ENCODE peak calls at places on chromosomes 16 and 17, in six cellular contexts. E is WTC11, X is HCT116, K is H1, T is HepG2, F is K562. O is an unnamed sample.

GRCh38 chr16:57859331-57859730 is 57.0 kb upstream of the KIFC3 start:
- DNase-seq in K (no peak), X (peak; percentile 46), T (peak; percentile 67), F (peak; percentile 43), E (peak; percentile 41), O (no peak)

GRCh38 chr16:55470533-55471371 is 8.2 kb upstream of the MMP2 start:
- DNase-seq in F (no peak), K (no peak), X (no peak), E (no peak), T (no peak), O (no peak)

GRCh38 chr16:2468142-2468724 is 2.9 kb upstream of the NTN3 start:
- DNase-seq in E (peak; percentile 37), T (no peak), F (no peak), K (peak; percentile 61), X (no peak), O (no peak)

GRCh38 chr16:70661534-70661917 is 15.2 kb downstream of the IL34 start:
- DNase-seq in F (no peak), T (no peak), K (no peak), X (no peak), E (no peak), O (no peak)

GRCh38 chr16:72036098-72036497 is 18.2 kb upstream of the HP start:
- DNase-seq in T (no peak), X (no peak), F (no peak), E (no peak), K (no peak), O (no peak)

GRCh38 chr17:75440738-75441448 is 15.5 kb upstream of the TMEM94 start:
- DNase-seq in T (no peak), E (no peak), X (no peak), F (no peak), K (no peak), O (no peak)

GRCh38 chr17:35486920-35487727 is 38.6 kb upstream of the SLFN13 start:
- DNase-seq in F (no peak), T (no peak), E (no peak), X (no peak), K (peak; percentile 55), O (peak; percentile 23)

GRCh38 chr16:89855301-89855945 is 18.0 kb upstream of the TCF25 start:
- DNase-seq in T (no peak), X (no peak), K (no peak), E (no peak), F (no peak), O (no peak)

GRCh38 chr16:25922438-25922837 is 230.7 kb downstream of the HS3ST4 start:
- DNase-seq in F (no peak), K (no peak), T (no peak), E (no peak), X (no peak), O (no peak)
- TF ChIP-seq ATF3 in F (no peak), K (no peak), T (no peak), E (no peak), X (no peak), O (no peak)

GRCh38 chr17:46876926-46877325 is 25.5 kb downstream of the WNT9B start:
- DNase-seq in T (no peak), E (no peak), X (no peak), F (no peak), K (no peak), O (no peak)

GRCh38 chr17:46874906-46875305 is 23.5 kb downstream of the WNT9B start:
- DNase-seq in K (no peak), E (no peak), T (no peak), F (no peak), X (no peak), O (no peak)

GRCh38 chr17:46875849-46876352 is 24.5 kb downstream of the WNT9B start:
- DNase-seq in E (no peak), X (no peak), F (no peak), T (no peak), K (no peak), O (no peak)

GRCh38 chr17:46877466-46877865 is 26.1 kb downstream of the WNT9B start:
- DNase-seq in K (no peak), X (no peak), F (no peak), T (no peak), E (no peak), O (no peak)

GRCh38 chr17:46876353-46876887 is 25.0 kb downstream of the WNT9B start:
- DNase-seq in E (peak; percentile 62), T (peak; percentile 53), F (peak; percentile 63), X (peak; percentile 61), K (peak; percentile 74), O (no peak)
- TF ChIP-seq ATF3 in E (no peak), T (no peak), F (no peak), X (no peak), K (no peak), O (no peak)

GRCh38 chr17:56230660-56231059 is 77.4 kb downstream of the ANKFN1 start:
- DNase-seq in T (no peak), K (no peak), E (no peak), F (no peak), X (no peak), O (no peak)
- TF ChIP-seq ATF3 in T (no peak), K (no peak), E (no peak), F (no peak), X (no peak), O (no peak)

GRCh38 chr17:37239690-37240344 is 136.0 kb upstream of the C17orf78 start:
- DNase-seq in T (peak; percentile 8), X (peak; percentile 3), K (no peak), F (no peak), E (no peak), O (no peak)
- TF ChIP-seq ATF3 in T (no peak), X (no peak), K (no peak), F (no peak), E (no peak), O (no peak)

DNA sequence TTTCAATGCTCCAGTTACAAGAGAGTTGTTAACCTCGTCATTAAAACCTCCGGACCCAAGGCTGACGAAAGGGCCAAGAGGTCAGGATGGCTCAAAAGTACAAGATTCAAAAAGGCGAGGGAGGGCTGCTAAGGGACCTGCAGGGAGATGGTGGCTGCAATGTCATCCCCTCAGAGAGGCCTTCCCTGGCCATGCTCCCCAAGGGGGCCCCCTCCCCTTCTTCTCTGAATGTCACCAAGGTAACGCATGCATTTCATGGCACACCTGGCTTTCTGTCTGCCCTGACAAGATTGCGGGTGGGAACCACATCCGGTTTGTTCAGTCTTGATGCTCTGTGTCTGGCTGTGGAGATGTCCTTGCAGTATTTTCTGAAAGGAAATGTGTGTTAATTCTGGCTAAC is 89.9 kb downstream of the C16orf78 start:
- DNase-seq in K (peak; percentile 41), X (no peak), F (no peak), E (no peak), T (no peak), O (peak; percentile 72)
- TF ChIP-seq ATF3 in K (no peak), X (no peak), F (no peak), E (no peak), T (no peak), O (no peak)

GRCh38 chr17:55769625-55770000 is 18.8 kb downstream of the PCTP start:
- DNase-seq in X (no peak), K (no peak), T (no peak), F (no peak), E (no peak), O (no peak)
- TF ChIP-seq ATF3 in X (no peak), K (no peak), T (no peak), F (no peak), E (no peak), O (no peak)

GRCh38 chr16:82071421-82071820 is 36.4 kb downstream of the HSD17B2 start:
- DNase-seq in T (no peak), X (no peak), K (no peak), E (no peak), F (no peak), O (no peak)

GRCh38 chr16:82067810-82068325 is 32.8 kb downstream of the HSD17B2 start:
- DNase-seq in E (no peak), K (no peak), F (no peak), X (no peak), T (no peak), O (no peak)

GRCh38 chr16:82072313-82072712 is 37.3 kb downstream of the HSD17B2 start:
- DNase-seq in T (no peak), F (no peak), K (no peak), X (no peak), E (no peak), O (no peak)

GRCh38 chr16:82074019-82074558 is 39.0 kb downstream of the HSD17B2 start:
- DNase-seq in E (no peak), X (no peak), T (no peak), F (no peak), K (no peak), O (no peak)

GRCh38 chr16:82070656-82071369 is 35.8 kb downstream of the HSD17B2 start:
- DNase-seq in K (no peak), T (no peak), F (no peak), E (no peak), X (no peak), O (no peak)
- TF ChIP-seq ATF3 in K (no peak), T (no peak), F (no peak), E (no peak), X (no peak), O (no peak)

O was measured in GM12878.